ENCODE peak calls at places on chromosomes 16 and 17, in four cellular contexts. H is GM12878, B is AG04450, V is heart right ventricle. W is an unnamed sample.

GRCh38 chr16:88810868-88811599 is 694 bp downstream of the APRT start:
- DNase-seq in V (peak; percentile 72), H (no peak), B (peak; percentile 39), W (no peak)

GRCh38 chr17:48878920-48879898 is 13.4 kb upstream of the ATP5MC1 start:
- DNase-seq in V (peak; percentile 55), H (peak; percentile 55), B (peak; percentile 33), W (peak; percentile 58)

GRCh38 chr17:47810901-47811635 is 10.5 kb downstream of the OSBPL7 start:
- DNase-seq in H (no peak), V (no peak), B (no peak), W (no peak)

GRCh38 chr17:62807812-62808575 is at the start of gene MARCHF10:
- DNase-seq in V (no peak), H (no peak), B (no peak), W (no peak)

GRCh38 chr17:14112407-14112806 is 43.1 kb downstream of the COX10 start:
- DNase-seq in V (no peak), H (no peak), B (no peak), W (no peak)

GRCh38 chr16:88376053-88376834 is 6.5 kb upstream of the ZNF469 start:
- DNase-seq in B (no peak), V (no peak), H (no peak), W (no peak)

GRCh38 chr17:77193653-77194052 is 52.9 kb downstream of the SEC14L1 start:
- DNase-seq in H (no peak), V (no peak), B (no peak), W (no peak)

GRCh38 chr16:49200223-49200820 is 81.3 kb downstream of the CBLN1 start:
- DNase-seq in B (no peak), H (no peak), V (peak; percentile 8), W (no peak)

GRCh38 chr17:82838386-82839063 is 1.3 kb downstream of the ZNF750 start:
- DNase-seq in H (no peak), B (no peak), V (no peak), W (no peak)

GRCh38 chr17:71247455-71248015 is 873.3 kb upstream of the SOX9 start:
- DNase-seq in B (no peak), H (no peak), V (no peak), W (no peak)

GRCh38 chr16:20799599-20799998 is 6.7 kb downstream of the ERI2 start:
- DNase-seq in V (no peak), B (no peak), H (no peak), W (no peak)

GRCh38 chr16:30142672-30143346 is 19.8 kb upstream of the MAPK3 start:
- DNase-seq in B (no peak), V (no peak), H (peak; percentile 30), W (no peak)

GRCh38 chr17:83080641-83081560 is 1.5 kb downstream of the METRNL start:
- DNase-seq in V (no peak), H (no peak), B (no peak), W (no peak)

GRCh38 chr17:30921544-30922196 is at the start of gene ADAP2:
- DNase-seq in V (peak; percentile 57), H (no peak), B (no peak), W (no peak)

DNA sequence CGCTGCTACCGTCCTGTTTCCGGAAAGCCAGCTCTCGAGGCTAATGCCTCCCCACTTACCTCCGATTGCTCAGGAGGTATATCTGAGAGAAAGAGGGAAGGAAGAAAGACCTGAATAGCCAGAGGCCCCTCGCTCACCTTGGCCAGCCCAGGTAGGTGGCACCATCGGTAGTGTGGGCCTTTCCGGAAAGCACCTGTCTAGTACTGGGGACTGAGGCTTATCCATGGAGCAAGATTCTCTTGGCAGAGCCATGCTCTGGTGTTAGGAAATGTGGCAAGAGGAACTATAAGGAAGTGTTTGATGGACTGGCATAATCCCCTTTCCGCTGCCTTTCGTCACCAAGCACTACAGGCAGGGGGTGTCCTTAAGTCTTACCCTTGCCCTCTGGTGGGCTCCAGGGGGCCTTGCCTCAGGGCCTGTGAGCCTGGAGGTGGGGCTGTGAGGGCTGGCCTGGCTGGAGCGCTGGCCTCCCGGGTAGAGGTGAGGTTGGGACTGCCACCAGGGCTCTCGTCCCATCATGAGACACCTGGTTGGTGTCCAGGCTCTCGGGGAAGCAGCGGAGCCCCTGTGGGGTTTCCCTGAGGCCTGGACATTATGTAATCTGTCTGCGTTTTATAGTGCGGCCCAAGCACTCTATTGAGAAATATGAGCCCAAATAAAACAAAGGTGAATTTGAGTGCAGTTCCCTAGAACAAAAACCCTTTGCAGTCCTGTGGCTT is 2.9 kb downstream of the CMIP start:
- DNase-seq in H (no peak), V (no peak), B (no peak), W (no peak)
- H3K4me3 ChIP-seq in H (peak overlapping the region; percentile 100), V (peak overlapping the region; percentile 71), B (peak overlapping the region; percentile 79), W (peak overlapping the region; percentile 92)

GRCh38 chr16:4373356-4373908 is 1.8 kb downstream of the VASN start:
- DNase-seq in H (no peak), V (no peak), B (no peak), W (no peak)

GRCh38 chr16:4372315-4372577 is 598 bp downstream of the VASN start:
- DNase-seq in H (no peak), V (no peak), B (no peak), W (no peak)

GRCh38 chr16:4372578-4373355 is 1.1 kb downstream of the VASN start:
- DNase-seq in H (no peak), B (no peak), V (no peak), W (no peak)

GRCh38 chr16:4375717-4376116 is 4.1 kb downstream of the VASN start:
- DNase-seq in H (no peak), V (no peak), B (no peak), W (no peak)

DNA sequence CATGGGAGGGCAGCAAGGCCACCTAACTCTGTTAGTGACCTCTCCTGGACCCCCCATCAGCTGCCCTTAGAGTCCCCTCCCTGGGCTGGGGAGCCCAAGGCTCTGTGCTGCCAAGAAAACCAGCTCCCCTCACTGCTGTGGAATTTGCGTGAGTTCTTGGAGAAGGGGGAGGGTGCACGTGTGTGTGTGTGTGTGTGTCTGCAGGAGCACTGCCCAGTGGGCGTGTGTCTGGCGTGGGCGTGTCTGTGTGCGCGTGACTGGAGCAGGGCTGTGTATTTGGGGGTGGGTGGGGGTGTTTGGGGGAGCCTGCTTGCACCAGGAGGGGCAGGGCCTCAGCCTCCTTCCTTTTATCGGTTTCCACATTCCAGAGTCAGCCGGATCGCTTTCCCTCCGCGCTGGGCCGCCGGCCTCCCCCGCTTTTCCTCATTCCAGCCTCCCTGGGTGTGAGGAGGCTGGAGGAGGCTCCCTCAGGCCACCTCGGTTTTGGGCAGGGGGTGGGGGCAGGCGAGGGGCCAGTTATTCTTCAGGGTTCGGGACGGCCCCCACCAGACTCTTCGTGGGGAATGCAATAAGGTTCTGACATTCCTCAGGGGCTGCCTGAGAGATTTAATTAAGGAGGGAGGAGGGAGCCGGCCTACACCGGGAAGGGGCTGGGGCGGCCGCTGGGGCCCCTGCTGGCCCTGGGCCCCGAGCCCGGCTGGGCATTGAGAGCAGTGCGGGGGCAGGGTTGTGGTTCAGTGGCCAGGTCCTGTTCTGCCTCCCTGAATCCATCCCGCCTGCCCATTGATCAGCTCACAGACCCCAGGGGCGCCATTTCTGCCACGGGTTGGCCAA is 2.5 kb downstream of the VASN start:
- DNase-seq in H (no peak), B (peak; percentile 93), V (peak; percentile 67), W (no peak)
- H3K4me3 ChIP-seq in H (no peak overlapping the region), B (peak overlapping the region; percentile 97), V (peak overlapping the region; percentile 71), W (peak overlapping the region; percentile 97)

GRCh38 chr17:34255841-34256240 is 756 bp downstream of the CCL2 start:
- DNase-seq in B (no peak), V (no peak), H (no peak), W (no peak)
- H3K4me3 ChIP-seq in B (peak overlapping the region; percentile 79), V (peak overlapping the region; percentile 18), H (no peak overlapping the region), W (peak overlapping the region; percentile 66)

DNA sequence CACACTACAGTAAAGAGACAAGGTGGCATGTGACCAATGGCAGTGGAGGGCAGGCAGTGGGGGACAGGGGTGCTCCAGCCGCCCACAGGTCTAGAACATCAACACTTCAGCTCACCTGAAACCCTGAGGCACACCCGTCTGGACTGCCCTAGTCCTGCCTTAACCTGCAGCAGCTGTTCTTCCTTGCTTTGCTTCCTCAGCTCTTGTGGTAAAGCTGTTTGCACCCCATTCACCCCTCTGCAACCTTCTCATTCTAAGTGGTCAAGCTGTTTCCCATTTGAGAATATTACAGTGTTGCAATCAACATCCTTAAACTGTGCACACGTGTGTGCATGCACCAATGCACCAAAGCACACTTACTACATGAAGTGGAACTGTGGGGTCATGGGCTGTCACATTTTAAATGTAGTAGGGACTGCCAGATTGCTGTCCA is 32.3 kb downstream of the SCNN1B start:
- DNase-seq in H (peak; percentile 93), V (no peak), B (no peak), W (no peak)
- H3K4me3 ChIP-seq in H (peak overlapping the region; percentile 5), V (no peak overlapping the region), B (no peak overlapping the region), W (no peak overlapping the region)

DNA sequence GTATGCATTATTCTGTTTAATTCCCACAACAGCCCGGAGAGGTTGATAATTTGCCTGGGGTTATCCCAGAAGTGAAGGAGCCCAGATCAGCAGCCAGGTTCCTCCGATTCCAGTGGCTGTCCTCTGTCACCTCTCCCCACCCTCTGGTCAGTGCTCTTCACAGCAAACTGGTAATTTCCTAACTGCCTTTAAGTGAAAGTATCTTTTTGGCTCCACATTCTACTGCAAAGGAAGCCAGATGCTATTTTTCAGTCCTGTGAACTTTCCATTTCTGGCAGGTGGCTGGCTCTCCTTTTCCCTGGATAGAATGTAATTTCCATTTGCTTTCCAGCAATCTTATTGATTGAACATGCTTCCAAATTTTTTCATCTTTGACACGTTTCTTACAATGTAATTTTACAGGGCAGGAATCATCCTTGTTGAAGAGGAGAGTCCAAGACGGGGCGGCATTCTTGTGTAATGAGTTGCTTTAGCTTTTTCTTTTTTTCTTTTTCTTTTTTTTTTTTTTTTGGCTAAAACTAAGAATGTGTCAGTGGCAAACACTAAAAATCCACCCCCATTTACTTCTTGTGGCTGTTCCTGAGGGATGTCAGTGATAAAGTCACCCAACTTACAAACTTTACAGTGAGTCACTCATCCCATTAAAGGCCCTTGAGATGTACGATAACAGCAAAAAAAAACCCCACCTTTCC is 29.6 kb upstream of the PRKCA start:
- DNase-seq in V (no peak), B (peak; percentile 20), H (no peak), W (peak; percentile 65)
- H3K4me3 ChIP-seq in V (no peak overlapping the region), B (peak overlapping the region; percentile 31), H (no peak overlapping the region), W (no peak overlapping the region)

DNA sequence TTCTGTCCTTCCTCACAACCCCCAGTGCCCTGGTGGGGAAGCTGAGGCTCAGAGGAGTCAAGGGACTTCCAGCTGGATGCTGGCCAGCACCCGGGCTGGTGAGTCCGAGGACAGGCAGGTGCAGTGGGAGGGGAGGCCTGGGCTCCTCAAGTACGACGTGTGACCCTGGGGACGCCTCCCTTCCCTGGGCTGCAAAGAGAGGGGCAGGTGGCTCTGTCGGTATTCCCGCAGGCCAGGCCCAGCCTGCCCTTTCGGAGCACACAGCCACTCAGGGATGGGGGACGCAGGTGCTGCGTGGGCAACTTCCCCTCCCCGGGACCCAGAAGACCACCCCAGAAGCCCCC is 33.1 kb upstream of the PVALEF start:
- DNase-seq in B (no peak), H (no peak), V (no peak), W (no peak)
- H3K4me3 ChIP-seq in B (no peak overlapping the region), H (no peak overlapping the region), V (no peak overlapping the region), W (no peak overlapping the region)

GRCh38 chr17:78922876-78923498 is 2.2 kb downstream of the TIMP2 start:
- DNase-seq in H (no peak), B (no peak), V (no peak), W (no peak)
- H3K4me3 ChIP-seq in H (no peak overlapping the region), B (peak overlapping the region; percentile 88), V (peak overlapping the region; percentile 80), W (peak overlapping the region; percentile 85)

DNA sequence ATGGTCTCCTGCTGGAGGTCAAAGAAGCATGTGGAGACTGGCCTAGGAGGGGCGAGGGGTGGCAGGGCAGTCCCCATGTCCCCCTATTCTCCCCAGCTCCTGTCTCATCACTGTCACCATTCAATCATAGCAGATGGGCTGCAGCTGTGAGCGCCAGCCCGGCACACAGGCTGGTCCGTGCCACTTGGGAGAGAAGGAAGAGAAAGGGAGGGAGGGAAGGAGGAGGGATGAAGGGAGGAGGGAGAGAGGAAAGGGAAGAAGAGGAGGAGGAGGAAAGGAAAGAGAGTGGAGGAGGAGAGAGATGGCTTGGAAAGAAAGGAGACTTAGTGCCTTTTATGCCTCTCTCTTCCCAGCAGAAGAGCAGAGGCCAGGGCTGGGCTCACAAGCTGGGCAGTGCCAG is 12.4 kb downstream of the NEUROD2 start:
- DNase-seq in H (no peak), V (no peak), B (no peak), W (no peak)
- H3K4me3 ChIP-seq in H (no peak overlapping the region), V (no peak overlapping the region), B (no peak overlapping the region), W (no peak overlapping the region)